ENCODE peak calls at places on chromosomes 7 and 10, in four cellular contexts. One of them, this sample, is unnamed.

GRCh38 chr10:79403441-79404230 is 41.8 kb downstream of the ZCCHC24 start:
- DNase-seq in adrenal gland: peak
- DNase-seq in HL-60: no peak
- DNase-seq in epithelial cell of esophagus: no peak
- DNase-seq in this sample: no peak

GRCh38 chr7:108488902-108489538 is 32.8 kb upstream of the NRCAM start:
- DNase-seq in adrenal gland: no peak
- DNase-seq in HL-60: no peak
- DNase-seq in epithelial cell of esophagus: no peak
- DNase-seq in this sample: no peak

GRCh38 chr10:131533846-131534526 is 222.5 kb upstream of the TCERG1L start:
- DNase-seq in adrenal gland: no peak
- DNase-seq in epithelial cell of esophagus: no peak
- DNase-seq in HL-60: no peak
- DNase-seq in this sample: no peak

GRCh38 chr10:126133906-126134703 is 237.7 kb downstream of the FANK1 start:
- DNase-seq in adrenal gland: no peak
- DNase-seq in epithelial cell of esophagus: peak
- DNase-seq in HL-60: no peak
- DNase-seq in this sample: no peak

GRCh38 chr7:156703773-156704482 is 63.4 kb downstream of the RNF32 start:
- DNase-seq in epithelial cell of esophagus: peak
- DNase-seq in adrenal gland: no peak
- DNase-seq in HL-60: no peak
- DNase-seq in this sample: no peak

GRCh38 chr7:116630932-116631449 is 41.0 kb upstream of the MET start:
- DNase-seq in epithelial cell of esophagus: peak
- DNase-seq in adrenal gland: peak
- DNase-seq in HL-60: no peak
- DNase-seq in this sample: peak

GRCh38 chr7:92260248-92260781 is 14.5 kb downstream of the ANKIB1 start:
- DNase-seq in HL-60: no peak
- DNase-seq in epithelial cell of esophagus: peak
- DNase-seq in adrenal gland: no peak
- DNase-seq in this sample: no peak

GRCh38 chr10:125149278-125150047 is 10.9 kb downstream of the CTBP2 start:
- DNase-seq in adrenal gland: peak
- DNase-seq in HL-60: no peak
- DNase-seq in epithelial cell of esophagus: peak
- DNase-seq in this sample: no peak

GRCh38 chr10:86671985-86672710 is 3.8 kb downstream of the LDB3 start:
- DNase-seq in adrenal gland: peak
- DNase-seq in epithelial cell of esophagus: no peak
- DNase-seq in HL-60: no peak
- DNase-seq in this sample: no peak

GRCh38 chr7:18724311-18724710 is 228.8 kb downstream of the HDAC9 start:
- DNase-seq in epithelial cell of esophagus: peak
- DNase-seq in HL-60: no peak
- DNase-seq in adrenal gland: no peak
- DNase-seq in this sample: no peak

GRCh38 chr10:44805461-44806210 is 105.5 kb upstream of the TMEM72 start:
- DNase-seq in adrenal gland: peak
- DNase-seq in epithelial cell of esophagus: no peak
- DNase-seq in HL-60: no peak
- DNase-seq in this sample: no peak

GRCh38 chr7:120860151-120860550 is 2.2 kb upstream of the TSPAN12 start:
- DNase-seq in epithelial cell of esophagus: no peak
- DNase-seq in adrenal gland: no peak
- DNase-seq in HL-60: no peak
- DNase-seq in this sample: no peak

GRCh38 chr7:100082978-100083377 is 1.5 kb upstream of the ZNF3 start:
- DNase-seq in adrenal gland: no peak
- DNase-seq in HL-60: no peak
- DNase-seq in epithelial cell of esophagus: no peak
- DNase-seq in this sample: no peak

GRCh38 chr10:128629111-128630096 is 503.2 kb upstream of the MKI67 start:
- DNase-seq in HL-60: no peak
- DNase-seq in adrenal gland: no peak
- DNase-seq in epithelial cell of esophagus: peak
- DNase-seq in this sample: no peak

GRCh38 chr7:39085189-39085588 is 107.5 kb downstream of the POU6F2 start:
- DNase-seq in adrenal gland: no peak
- DNase-seq in HL-60: no peak
- DNase-seq in epithelial cell of esophagus: no peak
- DNase-seq in this sample: no peak

GRCh38 chr10:126569513-126570447 is 100.7 kb downstream of the C10orf90 start:
- DNase-seq in HL-60: no peak
- DNase-seq in epithelial cell of esophagus: peak
- DNase-seq in adrenal gland: no peak
- DNase-seq in this sample: no peak

GRCh38 chr10:22805304-22805703 is 90.9 kb upstream of the PIP4K2A start:
- DNase-seq in adrenal gland: peak
- DNase-seq in epithelial cell of esophagus: no peak
- DNase-seq in HL-60: no peak
- DNase-seq in this sample: no peak

GRCh38 chr7:17523813-17524741 is 225.6 kb downstream of the AHR start:
- DNase-seq in epithelial cell of esophagus: peak
- DNase-seq in adrenal gland: peak
- DNase-seq in HL-60: peak
- DNase-seq in this sample: no peak

GRCh38 chr7:75563171-75563570 is 71.1 kb downstream of the SPDYE5 start:
- DNase-seq in adrenal gland: no peak
- DNase-seq in epithelial cell of esophagus: no peak
- DNase-seq in HL-60: no peak
- DNase-seq in this sample: no peak

GRCh38 chr10:103854265-103854686 is 1.1 kb downstream of the SH3PXD2A start:
- DNase-seq in epithelial cell of esophagus: no peak
- DNase-seq in adrenal gland: no peak
- DNase-seq in HL-60: no peak
- DNase-seq in this sample: no peak

GRCh38 chr7:117837841-117838240 is 35.4 kb downstream of the CTTNBP2 start:
- DNase-seq in adrenal gland: no peak
- DNase-seq in epithelial cell of esophagus: peak
- DNase-seq in HL-60: no peak
- DNase-seq in this sample: no peak

GRCh38 chr10:101062231-101063161 is 707 bp downstream of the KAZALD1 start:
- DNase-seq in adrenal gland: peak
- DNase-seq in epithelial cell of esophagus: peak
- DNase-seq in HL-60: no peak
- DNase-seq in this sample: no peak

GRCh38 chr10:77290528-77291155 is 347.0 kb downstream of the KCNMA1 start:
- DNase-seq in epithelial cell of esophagus: peak
- DNase-seq in adrenal gland: no peak
- DNase-seq in HL-60: no peak
- DNase-seq in this sample: no peak

GRCh38 chr7:123770378-123770777 is 21.6 kb upstream of the WASL start:
- DNase-seq in HL-60: peak
- DNase-seq in adrenal gland: no peak
- DNase-seq in epithelial cell of esophagus: peak
- DNase-seq in this sample: no peak

GRCh38 chr7:116802784-116803183 is 59.6 kb upstream of the CAPZA2 start:
- DNase-seq in HL-60: no peak
- DNase-seq in adrenal gland: no peak
- DNase-seq in epithelial cell of esophagus: peak
- DNase-seq in this sample: peak

GRCh38 chr10:26622891-26623290 is 74.6 kb upstream of the PDSS1 start:
- DNase-seq in adrenal gland: no peak
- DNase-seq in epithelial cell of esophagus: peak
- DNase-seq in HL-60: no peak
- DNase-seq in this sample: no peak

GRCh38 chr7:5625938-5626337 is 155.5 kb downstream of the RNF216 start:
- DNase-seq in HL-60: no peak
- DNase-seq in epithelial cell of esophagus: peak
- DNase-seq in adrenal gland: no peak
- DNase-seq in this sample: no peak

GRCh38 chr10:115710136-115710535 is 562.9 kb downstream of the GFRA1 start:
- DNase-seq in HL-60: no peak
- DNase-seq in epithelial cell of esophagus: peak
- DNase-seq in adrenal gland: no peak
- DNase-seq in this sample: no peak

GRCh38 chr10:44334621-44335184 is 50.2 kb downstream of the CXCL12 start:
- DNase-seq in adrenal gland: no peak
- DNase-seq in HL-60: no peak
- DNase-seq in epithelial cell of esophagus: no peak
- DNase-seq in this sample: no peak

GRCh38 chr10:60487543-60487942 is 97.9 kb upstream of the ANK3 start:
- DNase-seq in adrenal gland: no peak
- DNase-seq in HL-60: no peak
- DNase-seq in epithelial cell of esophagus: no peak
- DNase-seq in this sample: no peak

GRCh38 chr10:80144302-80145131 is 12.0 kb downstream of the PLAC9 start:
- DNase-seq in epithelial cell of esophagus: peak
- DNase-seq in adrenal gland: peak
- DNase-seq in HL-60: no peak
- DNase-seq in this sample: no peak

GRCh38 chr10:15427836-15428414 is 56.8 kb upstream of the FAM171A1 start:
- DNase-seq in HL-60: no peak
- DNase-seq in adrenal gland: no peak
- DNase-seq in epithelial cell of esophagus: peak
- DNase-seq in this sample: no peak

GRCh38 chr10:105803206-105803605 is 1162.1 kb downstream of the SORCS3 start:
- DNase-seq in epithelial cell of esophagus: no peak
- DNase-seq in adrenal gland: no peak
- DNase-seq in HL-60: no peak
- DNase-seq in this sample: no peak
- H3K4me3 ChIP-seq in epithelial cell of esophagus: no peak
- H3K4me3 ChIP-seq in adrenal gland: no peak
- H3K4me3 ChIP-seq in HL-60: no peak
- H3K4me3 ChIP-seq in this sample: no peak

GRCh38 chr10:122029503-122030199 is 40.7 kb downstream of the TACC2 start:
- DNase-seq in adrenal gland: no peak
- DNase-seq in HL-60: no peak
- DNase-seq in epithelial cell of esophagus: no peak
- DNase-seq in this sample: no peak
- TF ChIP-seq CTCF in adrenal gland: no peak
- TF ChIP-seq CTCF in HL-60: no peak
- TF ChIP-seq CTCF in epithelial cell of esophagus: peak
- TF ChIP-seq CTCF in this sample: no peak

DNA sequence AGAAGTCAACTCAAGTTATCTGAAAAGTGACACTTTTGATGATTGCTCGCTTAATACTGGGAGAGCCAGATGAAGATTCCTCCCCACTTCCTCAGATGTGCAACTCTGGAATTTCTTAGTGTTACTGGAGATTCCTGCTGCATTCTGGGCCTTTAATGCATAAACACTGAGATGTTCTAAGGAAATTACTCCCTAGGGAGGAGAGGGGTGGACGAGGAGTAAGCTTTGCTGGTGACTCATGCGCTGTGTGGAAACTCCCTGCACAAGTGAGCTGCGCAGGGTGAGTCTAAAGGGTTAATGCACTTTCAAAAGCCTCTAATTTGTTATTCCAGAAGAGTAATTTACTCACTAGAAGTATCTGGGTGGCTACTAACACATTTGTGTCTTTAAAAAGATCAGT is 46.3 kb downstream of the EGFR start:
- DNase-seq in epithelial cell of esophagus: peak
- DNase-seq in adrenal gland: peak
- DNase-seq in HL-60: no peak
- DNase-seq in this sample: no peak
- H3K4me3 ChIP-seq in epithelial cell of esophagus: no peak
- H3K4me3 ChIP-seq in adrenal gland: no peak
- H3K4me3 ChIP-seq in HL-60: no peak
- H3K4me3 ChIP-seq in this sample: no peak

GRCh38 chr10:102394079-102394800 is 1.3 kb upstream of the NFKB2 start:
- DNase-seq in epithelial cell of esophagus: peak
- DNase-seq in adrenal gland: peak
- DNase-seq in HL-60: peak
- DNase-seq in this sample: peak
- TF ChIP-seq CTCF in epithelial cell of esophagus: no peak
- TF ChIP-seq CTCF in adrenal gland: peak
- TF ChIP-seq CTCF in HL-60: no peak
- TF ChIP-seq CTCF in this sample: no peak

GRCh38 chr7:140403878-140404564 is at the start of gene RAB19:
- DNase-seq in epithelial cell of esophagus: peak
- DNase-seq in adrenal gland: no peak
- DNase-seq in HL-60: no peak
- DNase-seq in this sample: no peak
- H3K4me3 ChIP-seq in epithelial cell of esophagus: peak
- H3K4me3 ChIP-seq in adrenal gland: no peak
- H3K4me3 ChIP-seq in HL-60: no peak
- H3K4me3 ChIP-seq in this sample: peak

DNA sequence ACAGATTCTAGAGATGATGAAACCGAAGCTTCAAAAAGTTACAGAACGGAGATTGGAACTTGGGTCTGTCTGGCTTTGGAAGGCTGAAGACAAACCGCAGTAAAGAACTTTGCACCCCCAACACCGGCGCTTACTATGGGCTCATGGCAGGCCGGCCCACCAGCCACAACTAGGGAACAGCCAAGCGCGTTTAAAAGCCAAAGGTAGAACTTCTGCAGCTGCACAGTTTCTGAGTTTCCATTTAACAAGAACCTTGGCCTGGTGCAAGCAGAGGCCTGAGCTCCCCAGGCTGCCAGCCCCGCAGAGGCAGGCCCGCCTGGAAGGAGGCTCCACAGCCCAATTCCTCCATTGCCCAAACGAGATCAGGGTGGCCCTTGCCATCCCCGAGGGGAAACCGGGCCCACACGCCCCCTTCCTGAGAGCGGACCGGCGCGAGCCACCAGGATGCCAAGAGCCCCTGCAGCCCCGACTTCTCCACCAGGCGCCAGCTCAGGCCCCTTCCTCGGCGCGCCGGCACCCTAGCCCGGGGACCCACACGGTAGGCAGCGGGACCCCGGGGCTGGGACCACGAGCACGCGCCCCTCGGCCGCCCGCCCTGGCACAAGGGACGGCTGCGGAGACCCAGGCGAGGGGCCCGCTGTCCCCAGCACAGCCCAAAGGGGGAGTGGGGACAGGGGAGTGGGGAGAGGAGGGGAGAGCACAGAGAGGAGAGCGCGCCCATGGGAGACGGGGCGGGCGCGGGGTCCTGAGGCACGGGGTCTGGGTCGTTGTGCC is 566 bp downstream of the MAD1L1 start:
- DNase-seq in epithelial cell of esophagus: no peak
- DNase-seq in adrenal gland: no peak
- DNase-seq in HL-60: no peak
- DNase-seq in this sample: no peak
- TF ChIP-seq CTCF in epithelial cell of esophagus: no peak
- TF ChIP-seq CTCF in adrenal gland: no peak
- TF ChIP-seq CTCF in HL-60: no peak
- TF ChIP-seq CTCF in this sample: no peak

This sample was measured in GM12864.